ENCODE peak calls at places on chromosomes 3 and 15, in eight cellular contexts. Q, N, Y, I, U, C, F and S are unnamed samples.
A peak's percentile ranks its signal among the peaks of the same experiment; 100 is the strongest.

GRCh38 chr3:88595025-88595424 is 445.3 kb downstream of the C3orf38 start:
- DNase-seq in Q (no peak), F (no peak), C (no peak), N (no peak), U (no peak), Y (no peak), I (no peak), S (no peak)

GRCh38 chr3:171187706-171188290 is 161.3 kb upstream of the SLC2A2 start:
- DNase-seq in Y (no peak), F (no peak), N (no peak), U (peak; percentile 15), C (no peak), I (no peak), Q (peak; percentile 35), S (peak; percentile 14)

GRCh38 chr3:80142714-80143113 is 374.9 kb upstream of the ROBO1 start:
- DNase-seq in I (no peak), Y (no peak), F (no peak), N (no peak), U (no peak), Q (no peak), C (no peak), S (no peak)

GRCh38 chr3:148079370-148079769 is 618.3 kb upstream of the AGTR1 start:
- DNase-seq in N (no peak), Y (no peak), C (no peak), U (no peak), Q (no peak), I (no peak), F (no peak), S (no peak)

GRCh38 chr3:114799789-114800188 is 347.3 kb downstream of the ZBTB20 start:
- DNase-seq in N (no peak), C (no peak), I (no peak), U (no peak), F (no peak), Y (no peak), Q (no peak), S (no peak)

GRCh38 chr15:101025116-101025885 is 106.1 kb downstream of the LRRK1 start:
- DNase-seq in I (no peak), N (no peak), F (no peak), C (no peak), U (no peak), Q (no peak), Y (no peak), S (no peak)

GRCh38 chr15:41502787-41503668 is 9.4 kb downstream of the ITPKA start:
- DNase-seq in N (no peak), Y (no peak), U (no peak), I (no peak), C (no peak), F (no peak), Q (no peak), S (no peak)

GRCh38 chr15:75091814-75092213 is 68.4 kb downstream of the PPCDC start:
- DNase-seq in U (no peak), Q (no peak), N (no peak), I (no peak), F (no peak), Y (no peak), C (no peak), S (no peak)

GRCh38 chr3:161171639-161172552 is 49.2 kb upstream of the NMD3 start:
- DNase-seq in U (no peak), F (no peak), Y (no peak), I (no peak), Q (no peak), C (no peak), N (no peak), S (no peak)

GRCh38 chr15:33068531-33068990 is 126.0 kb downstream of the FMN1 start:
- DNase-seq in I (no peak), N (no peak), Q (no peak), U (peak; percentile 40), F (no peak), C (no peak), Y (no peak), S (no peak)

GRCh38 chr15:49135893-49136292 is 19.5 kb downstream of the COPS2 start:
- DNase-seq in Q (no peak), U (no peak), C (no peak), Y (no peak), F (no peak), N (peak; percentile 89), I (no peak), S (no peak)

GRCh38 chr15:45162771-45163507 is 24.8 kb downstream of the SHF start:
- DNase-seq in Q (peak; percentile 47), F (peak; percentile 56), C (peak; percentile 34), I (peak; percentile 51), Y (peak; percentile 25), U (peak; percentile 73), N (peak; percentile 67), S (peak; percentile 30)

GRCh38 chr3:2656806-2657205 is 453.4 kb downstream of the IL5RA start:
- DNase-seq in Y (no peak), I (no peak), Q (no peak), N (no peak), F (no peak), U (no peak), C (no peak), S (no peak)

GRCh38 chr3:73727117-73727802 is 102.5 kb upstream of the PDZRN3 start:
- DNase-seq in U (no peak), C (no peak), I (no peak), F (no peak), Y (no peak), N (peak; percentile 40), Q (no peak), S (no peak)

GRCh38 chr3:51709004-51709420 is 2.1 kb downstream of the GRM2 start:
- DNase-seq in Y (no peak), Q (no peak), U (no peak), F (no peak), N (no peak), I (no peak), C (no peak), S (no peak)

GRCh38 chr3:90092994-90093393 is 985.6 kb downstream of the EPHA3 start:
- DNase-seq in I (no peak), N (no peak), F (no peak), Y (no peak), C (no peak), Q (no peak), U (peak; percentile 4), S (no peak)

GRCh38 chr15:73994912-73995622 is 551 bp downstream of the PML start:
- DNase-seq in Y (no peak), I (no peak), C (no peak), F (no peak), Q (peak; percentile 22), N (no peak), U (no peak), S (no peak)

GRCh38 chr15:59699810-59700431 is 10.8 kb upstream of the BNIP2 start:
- DNase-seq in N (peak; percentile 52), U (no peak), F (no peak), Q (no peak), I (no peak), C (no peak), Y (no peak), S (no peak)

GRCh38 chr3:52317601-52318000 is 1.5 kb downstream of the DNAH1 start:
- DNase-seq in N (no peak), U (no peak), I (peak; percentile 71), F (peak; percentile 56), Q (peak; percentile 74), C (peak; percentile 61), Y (peak; percentile 35), S (peak; percentile 63)

GRCh38 chr15:69472575-69472974 is 20.0 kb downstream of the RPLP1 start:
- DNase-seq in F (no peak), I (no peak), U (no peak), Q (no peak), N (no peak), Y (no peak), C (no peak), S (no peak)

GRCh38 chr3:84125760-84126159 is 833.0 kb upstream of the CADM2 start:
- DNase-seq in N (no peak), Q (no peak), Y (no peak), F (no peak), U (no peak), C (no peak), I (no peak), S (no peak)

GRCh38 chr3:165389064-165389463 is 192.9 kb upstream of the SLITRK3 start:
- DNase-seq in I (no peak), F (no peak), Y (no peak), C (no peak), U (no peak), N (no peak), Q (no peak), S (no peak)

GRCh38 chr3:99808163-99808794 is 9.4 kb upstream of the CMSS1 start:
- DNase-seq in Y (no peak), C (no peak), Q (peak; percentile 46), I (no peak), F (peak; percentile 25), U (peak; percentile 57), N (peak; percentile 38), S (peak; percentile 28)

GRCh38 chr3:122890077-122890484 is 95.2 kb downstream of the SLC49A4 start:
- DNase-seq in Y (no peak), U (no peak), N (no peak), I (no peak), Q (no peak), C (no peak), F (no peak), S (no peak)